ENCODE peak calls at places on chromosomes 3 and 15, in five cellular contexts. One of them, this sample, is unnamed.

GRCh38 chr3:191401775-191402357 is 59.1 kb upstream of the PYDC2 start:
- DNase-seq in cardiac muscle cell: no peak
- DNase-seq in kidney: peak; percentile 20
- DNase-seq in endodermal cell: no peak
- DNase-seq in HFFc6: no peak
- DNase-seq in this sample: no peak

GRCh38 chr3:65334045-65334665 is 646.4 kb upstream of the ADAMTS9 start:
- DNase-seq in cardiac muscle cell: peak; percentile 51
- DNase-seq in kidney: no peak
- DNase-seq in endodermal cell: peak; percentile 66
- DNase-seq in HFFc6: no peak
- DNase-seq in this sample: no peak

GRCh38 chr3:127666684-127667083 is 6.1 kb upstream of the ABTB1 start:
- DNase-seq in cardiac muscle cell: no peak
- DNase-seq in kidney: no peak
- DNase-seq in endodermal cell: no peak
- DNase-seq in HFFc6: no peak
- DNase-seq in this sample: no peak

GRCh38 chr3:124298951-124299350 is 307.0 kb upstream of the ROPN1 start:
- DNase-seq in cardiac muscle cell: peak; percentile 29
- DNase-seq in kidney: peak; percentile 80
- DNase-seq in endodermal cell: no peak
- DNase-seq in HFFc6: no peak
- DNase-seq in this sample: no peak

GRCh38 chr3:14757153-14757700 is 61.5 kb upstream of the FGD5 start:
- DNase-seq in cardiac muscle cell: no peak
- DNase-seq in kidney: no peak
- DNase-seq in endodermal cell: peak; percentile 45
- DNase-seq in HFFc6: no peak
- DNase-seq in this sample: no peak

GRCh38 chr3:14480207-14481017 is 59.7 kb downstream of the GRIP2 start:
- DNase-seq in cardiac muscle cell: peak; percentile 78
- DNase-seq in kidney: peak; percentile 55
- DNase-seq in endodermal cell: peak; percentile 78
- DNase-seq in HFFc6: peak; percentile 11
- DNase-seq in this sample: no peak

GRCh38 chr3:43035801-43036340 is 56.8 kb downstream of the GASK1A start:
- DNase-seq in cardiac muscle cell: no peak
- DNase-seq in kidney: no peak
- DNase-seq in endodermal cell: peak; percentile 35
- DNase-seq in HFFc6: no peak
- DNase-seq in this sample: no peak

GRCh38 chr15:39685999-39686613 is 96.5 kb downstream of the FSIP1 start:
- DNase-seq in cardiac muscle cell: peak; percentile 78
- DNase-seq in kidney: no peak
- DNase-seq in endodermal cell: peak; percentile 77
- DNase-seq in HFFc6: peak; percentile 36
- DNase-seq in this sample: peak; percentile 24

GRCh38 chr15:81024265-81024875 is 23.6 kb downstream of the TLNRD1 start:
- DNase-seq in cardiac muscle cell: no peak
- DNase-seq in kidney: no peak
- DNase-seq in endodermal cell: peak; percentile 45
- DNase-seq in HFFc6: no peak
- DNase-seq in this sample: no peak

GRCh38 chr3:120450261-120450913 is 405 bp downstream of the FSTL1 start:
- DNase-seq in cardiac muscle cell: peak; percentile 55
- DNase-seq in kidney: peak; percentile 81
- DNase-seq in endodermal cell: peak; percentile 70
- DNase-seq in HFFc6: no peak
- DNase-seq in this sample: no peak

GRCh38 chr3:30685267-30685667 is 78.9 kb downstream of the TGFBR2 start:
- DNase-seq in cardiac muscle cell: peak; percentile 49
- DNase-seq in kidney: no peak
- DNase-seq in endodermal cell: no peak
- DNase-seq in HFFc6: no peak
- DNase-seq in this sample: no peak

GRCh38 chr3:149487598-149488197 is 13.2 kb downstream of the TM4SF4 start:
- DNase-seq in cardiac muscle cell: no peak
- DNase-seq in kidney: no peak
- DNase-seq in endodermal cell: peak; percentile 87
- DNase-seq in HFFc6: no peak
- DNase-seq in this sample: no peak
- TF ChIP-seq CTCF in cardiac muscle cell: peak; percentile 33
- TF ChIP-seq CTCF in kidney: peak; percentile 8
- TF ChIP-seq CTCF in endodermal cell: peak; percentile 79
- TF ChIP-seq CTCF in HFFc6: peak; percentile 75
- TF ChIP-seq CTCF in this sample: peak; percentile 10

DNA sequence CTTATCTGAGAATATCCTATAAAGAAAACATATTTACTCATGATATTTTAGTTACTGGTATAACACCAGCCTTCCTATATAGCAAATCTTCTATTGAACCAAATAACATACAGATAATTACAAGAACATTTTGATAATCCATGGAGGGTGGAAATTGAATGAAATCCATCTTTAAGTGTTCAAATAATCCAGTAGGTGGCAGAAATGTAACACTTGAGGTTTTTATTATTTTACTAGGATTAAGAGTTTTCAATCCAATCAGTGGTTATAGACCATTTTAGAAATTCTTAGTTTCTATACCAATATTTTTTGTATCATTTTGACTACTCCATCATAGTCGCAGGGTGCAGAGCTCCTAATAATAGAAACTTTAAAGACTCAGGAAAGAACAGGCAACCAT is 101.9 kb upstream of the KCNH8 start:
- DNase-seq in cardiac muscle cell: peak; percentile 0
- DNase-seq in kidney: no peak
- DNase-seq in endodermal cell: no peak
- DNase-seq in HFFc6: no peak
- DNase-seq in this sample: no peak
- TF ChIP-seq CTCF in cardiac muscle cell: no peak
- TF ChIP-seq CTCF in kidney: no peak
- TF ChIP-seq CTCF in endodermal cell: peak; percentile 42
- TF ChIP-seq CTCF in HFFc6: peak; percentile 29
- TF ChIP-seq CTCF in this sample: no peak

DNA sequence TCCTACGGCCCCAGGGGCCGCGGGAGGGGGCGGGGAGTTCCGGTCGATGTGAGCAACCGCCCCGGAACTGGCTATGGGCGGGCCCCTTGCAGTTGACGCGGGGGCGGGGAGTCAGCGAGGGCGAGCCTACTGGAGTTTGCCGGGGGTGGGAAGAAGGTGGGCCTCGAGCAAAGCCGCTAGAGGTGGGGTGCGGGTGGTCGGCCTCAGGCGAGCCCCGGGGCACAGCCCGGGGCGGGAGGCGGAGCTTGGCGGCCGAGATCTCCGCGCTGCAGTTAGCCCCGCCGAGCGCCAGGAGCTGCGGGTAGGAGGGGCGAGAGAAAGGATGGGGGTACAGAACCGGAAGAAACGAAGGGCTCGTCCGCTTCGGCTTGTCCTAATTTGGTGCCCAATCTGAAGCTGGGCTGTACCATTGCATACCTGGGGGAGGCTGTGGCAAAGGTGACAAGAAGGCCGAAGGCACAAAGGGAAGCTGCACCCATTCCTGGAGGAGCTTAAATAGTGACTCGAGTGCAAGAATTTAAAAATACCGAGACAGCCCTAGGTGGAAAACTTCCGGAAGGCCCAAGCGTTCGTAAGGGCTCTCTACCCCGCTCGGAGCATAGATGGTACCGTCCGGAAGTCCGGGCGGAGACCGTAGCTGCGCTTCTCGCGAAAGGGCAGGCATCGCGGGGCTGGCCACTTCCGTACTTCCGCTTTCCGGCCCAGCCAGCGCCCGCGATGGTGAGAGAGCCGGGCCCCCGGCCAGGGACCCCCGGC is at the start of the genes ARPC4 and TADA3:
- DNase-seq in cardiac muscle cell: peak; percentile 98
- DNase-seq in kidney: peak; percentile 98
- DNase-seq in endodermal cell: peak; percentile 95
- DNase-seq in HFFc6: peak; percentile 95
- DNase-seq in this sample: peak; percentile 96
- TF ChIP-seq CTCF in cardiac muscle cell: no peak
- TF ChIP-seq CTCF in kidney: no peak
- TF ChIP-seq CTCF in endodermal cell: peak; percentile 26
- TF ChIP-seq CTCF in HFFc6: no peak
- TF ChIP-seq CTCF in this sample: no peak

DNA sequence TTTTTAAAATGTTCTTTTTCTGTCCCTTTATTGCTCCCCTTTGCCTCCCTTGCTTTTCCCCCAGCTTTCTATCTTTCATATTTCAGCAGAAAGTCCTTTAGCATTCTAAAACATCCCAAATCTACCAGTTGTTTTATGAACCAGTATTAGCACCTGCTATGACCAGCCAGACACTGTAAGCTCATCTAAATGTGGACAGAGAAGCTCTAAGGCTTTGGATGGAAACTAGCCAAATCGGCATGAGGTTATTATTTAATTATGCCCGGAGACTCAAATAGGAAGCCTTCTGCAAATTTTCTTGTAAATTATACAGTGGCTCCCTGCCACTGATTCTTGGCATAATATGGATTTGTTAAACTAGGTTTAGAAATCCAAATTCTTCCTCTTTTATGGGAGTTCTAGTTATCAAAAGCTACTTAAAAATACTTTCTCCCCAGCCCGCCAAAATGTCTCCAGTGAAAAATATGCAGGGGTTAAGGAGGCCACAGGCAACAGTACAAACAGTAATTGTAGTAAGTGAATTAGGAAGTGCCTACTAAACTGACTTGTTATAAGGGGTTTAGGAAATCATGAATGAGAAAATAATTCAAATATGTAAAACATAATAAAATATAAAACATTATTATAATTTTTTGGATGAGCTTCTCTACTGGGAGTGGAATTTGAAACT is 15.4 kb downstream of the MYH15 start:
- DNase-seq in cardiac muscle cell: no peak
- DNase-seq in kidney: no peak
- DNase-seq in endodermal cell: no peak
- DNase-seq in HFFc6: no peak
- DNase-seq in this sample: no peak
- TF ChIP-seq CTCF in cardiac muscle cell: no peak
- TF ChIP-seq CTCF in kidney: no peak
- TF ChIP-seq CTCF in endodermal cell: no peak
- TF ChIP-seq CTCF in HFFc6: no peak
- TF ChIP-seq CTCF in this sample: no peak